ENCODE peak calls at places on chromosomes 11 and 22, in six cellular contexts. Z is NCI-H1694; O is WERI-Rb-1; V is NCI-H1048; G is stimulated activated CD4-positive, alpha-beta T cell treated with anti-CD3 and anti-CD28 coated beads, Interleukin-2, amount 100 ng/mL, for 48 hours; Y is left colon. S is an unnamed sample.

GRCh38 chr11:128471138-128471661 is 116.2 kb downstream of the ETS1 start:
- DNase-seq in O (no peak), Z (no peak), V (no peak), G (no peak), Y (peak; percentile 37), S (no peak)

GRCh38 chr22:24471570-24471969 is 23.6 kb upstream of the UPB1 start:
- DNase-seq in O (no peak), V (no peak), Z (no peak), G (no peak), Y (no peak), S (no peak)

GRCh38 chr11:12455938-12456337 is 78.6 kb downstream of the PARVA start:
- DNase-seq in O (no peak), Y (no peak), G (no peak), V (no peak), Z (no peak), S (no peak)

GRCh38 chr22:49081926-49082325 is 745.7 kb downstream of the BRD1 start:
- DNase-seq in G (no peak), O (no peak), Y (no peak), V (no peak), Z (no peak), S (no peak)

GRCh38 chr22:38981005-38981658 is 1.0 kb upstream of the APOBEC3B start:
- DNase-seq in Y (peak; percentile 52), G (no peak), O (no peak), Z (no peak), V (no peak), S (no peak)

GRCh38 chr11:131670876-131671275 is 300.5 kb downstream of the NTM start:
- DNase-seq in Y (no peak), V (no peak), G (no peak), O (no peak), Z (no peak), S (no peak)

GRCh38 chr22:33515733-33516297 is 404.5 kb downstream of the LARGE1 start:
- DNase-seq in O (no peak), G (no peak), V (no peak), Z (no peak), Y (no peak), S (no peak)

GRCh38 chr22:22248878-22249277 is 4.3 kb downstream of the VPREB1 start:
- DNase-seq in O (no peak), Y (no peak), Z (no peak), G (no peak), V (no peak), S (no peak)

GRCh38 chr11:124538019-124538418 is 5.4 kb downstream of the OR8B12 start:
- DNase-seq in Y (no peak), V (no peak), G (no peak), O (no peak), Z (no peak), S (no peak)

GRCh38 chr11:65411681-65412070 is 10.9 kb upstream of the NEAT1 start:
- DNase-seq in Y (no peak), G (no peak), Z (no peak), O (no peak), V (no peak), S (no peak)

GRCh38 chr22:45290410-45290936 is 5.7 kb downstream of the UPK3A start:
- DNase-seq in G (no peak), Z (no peak), V (no peak), O (peak; percentile 92), Y (peak; percentile 67), S (no peak)

GRCh38 chr11:81634483-81634882 is 1099.2 kb downstream of the FAM181B start:
- DNase-seq in G (no peak), Y (no peak), O (no peak), Z (no peak), V (no peak), S (no peak)

GRCh38 chr22:43625242-43625641 is 186.9 kb downstream of the EFCAB6 start:
- DNase-seq in O (no peak), V (no peak), Z (no peak), G (no peak), Y (no peak), S (no peak)

GRCh38 chr11:122789916-122790315 is 48.4 kb upstream of the CRTAM start:
- DNase-seq in V (no peak), G (no peak), O (no peak), Z (no peak), Y (no peak), S (no peak)

GRCh38 chr11:92226331-92227232 is 2.0 kb downstream of the FAT3 start:
- DNase-seq in O (peak; percentile 20), V (no peak), G (no peak), Z (no peak), Y (no peak), S (no peak)

GRCh38 chr22:39434721-39435120 is 22.1 kb upstream of the MGAT3 start:
- DNase-seq in V (no peak), Y (no peak), G (no peak), Z (no peak), O (no peak), S (no peak)

GRCh38 chr11:126072141-126072741 is 9.6 kb upstream of the CDON start:
- DNase-seq in O (no peak), V (peak; percentile 88), Y (no peak), G (no peak), Z (no peak), S (no peak)

GRCh38 chr22:45127866-45128265 is 35.9 kb upstream of the NUP50 start:
- DNase-seq in G (no peak), Z (no peak), Y (no peak), V (no peak), O (no peak), S (no peak)

GRCh38 chr11:109132539-109132938 is 289.5 kb upstream of the C11orf87 start:
- DNase-seq in Z (no peak), V (no peak), G (no peak), O (no peak), Y (no peak), S (no peak)

GRCh38 chr11:72833792-72834501 is 19.7 kb downstream of the ATG16L2 start:
- DNase-seq in G (no peak), O (no peak), Y (no peak), V (no peak), Z (no peak), S (no peak)

GRCh38 chr22:28923826-28924732 is 40.7 kb downstream of the ZNRF3 start:
- DNase-seq in O (no peak), G (no peak), Y (peak; percentile 57), Z (no peak), V (no peak), S (no peak)

GRCh38 chr11:69962152-69962551 is 116.0 kb upstream of the ANO1 start:
- DNase-seq in V (no peak), Y (no peak), O (no peak), Z (no peak), G (no peak), S (no peak)

GRCh38 chr11:444397-445144 is 2.8 kb upstream of the ANO9 start:
- DNase-seq in Z (no peak), V (no peak), Y (peak; percentile 79), O (no peak), G (no peak), S (no peak)

GRCh38 chr11:33633251-33634003 is 67.2 kb downstream of the C11orf91 start:
- DNase-seq in Y (no peak), O (no peak), V (no peak), Z (no peak), G (no peak), S (no peak)

GRCh38 chr11:121231576-121232278 is 60.8 kb upstream of the SC5D start:
- DNase-seq in O (no peak), Z (no peak), V (no peak), Y (no peak), G (no peak), S (no peak)

GRCh38 chr11:43583548-43583947 is 97.0 kb upstream of the HSD17B12 start:
- DNase-seq in V (no peak), G (no peak), O (no peak), Z (no peak), Y (no peak), S (no peak)

GRCh38 chr11:104653011-104653806 is 245.1 kb downstream of the CASP12 start:
- DNase-seq in Z (no peak), G (no peak), V (no peak), Y (no peak), O (no peak), S (no peak)

S was measured in activated T-cell treated with anti-CD3 and anti-CD28 coated beads for 1 hour.